ENCODE peak calls at places on chromosomes 3 and 15, in five cellular contexts. R, H, I, S and A are unnamed samples.

GRCh38 chr15:85542488-85542887 is 162.1 kb downstream of the AKAP13 start:
- DNase-seq in R (no peak), H (no peak), I (no peak), S (no peak), A (no peak)

GRCh38 chr3:147372525-147373027 is 33.8 kb downstream of the ZIC4 start:
- DNase-seq in R (no peak), H (no peak), I (no peak), S (no peak), A (no peak)

GRCh38 chr3:195261925-195262324 is 9.0 kb downstream of the XXYLT1 start:
- DNase-seq in R (no peak), H (no peak), I (no peak), S (no peak), A (no peak)

GRCh38 chr3:87167634-87168456 is 59.3 kb upstream of the CHMP2B start:
- DNase-seq in R (no peak), H (no peak), I (peak), S (peak), A (no peak)

GRCh38 chr3:195240939-195241338 is 30.0 kb downstream of the XXYLT1 start:
- DNase-seq in R (peak), H (no peak), I (no peak), S (no peak), A (peak)

GRCh38 chr15:72118400-72118978 is at the start of gene SENP8:
- DNase-seq in R (no peak), H (no peak), I (no peak), S (no peak), A (no peak)

GRCh38 chr15:92803852-92804609 is 96.1 kb upstream of the CHD2 start:
- DNase-seq in R (peak), H (peak), I (peak), S (peak), A (peak)

GRCh38 chr3:172311217-172311616 is 137.0 kb downstream of the GHSR start:
- DNase-seq in R (no peak), H (no peak), I (no peak), S (no peak), A (no peak)

GRCh38 chr3:38588995-38589937 is 60.2 kb downstream of the SCN5A start:
- DNase-seq in R (no peak), H (no peak), I (no peak), S (no peak), A (no peak)

GRCh38 chr3:71955549-71956373 is 170.8 kb upstream of the PROK2 start:
- DNase-seq in R (peak), H (no peak), I (peak), S (peak), A (peak)

GRCh38 chr3:14143826-14144225 is 19.0 kb downstream of the TMEM43 start:
- DNase-seq in R (no peak), H (no peak), I (peak), S (peak), A (no peak)

GRCh38 chr3:139491966-139492365 is 15.7 kb upstream of the RBP2 start:
- DNase-seq in R (no peak), H (no peak), I (no peak), S (no peak), A (no peak)

DNA sequence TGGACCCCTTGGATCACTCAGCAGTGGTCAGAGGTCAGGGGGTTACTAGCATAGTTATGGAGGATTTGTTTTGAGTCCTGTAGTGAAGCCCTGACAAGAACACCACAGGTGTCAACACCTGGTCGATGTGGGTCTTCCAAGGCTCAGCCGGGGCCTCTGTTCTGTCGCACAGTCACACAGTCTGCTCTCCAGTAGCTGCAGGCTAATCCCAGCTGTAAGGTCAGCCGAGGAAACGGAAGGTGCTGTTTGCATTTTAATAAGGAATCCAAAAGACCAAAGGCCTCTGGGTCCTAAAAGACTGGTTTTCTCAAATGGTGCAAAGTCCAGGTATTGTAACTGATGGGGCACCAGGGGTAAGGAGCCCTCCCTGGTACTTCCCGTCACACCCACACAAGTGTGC is 71.7 kb downstream of the RPLP1 start:
- DNase-seq in R (no peak), H (no peak), I (no peak), S (no peak), A (no peak)
- TF ChIP-seq CTCF in R (no peak), H (no peak), I (no peak), S (no peak), A (no peak)

GRCh38 chr3:32934150-32934742 is 17.2 kb upstream of the CCR4 start:
- DNase-seq in R (no peak), H (no peak), I (peak), S (peak), A (no peak)
- TF ChIP-seq CTCF in R (peak), H (peak), I (peak), S (peak), A (peak)

GRCh38 chr3:74267583-74268184 is 346.8 kb downstream of the CNTN3 start:
- DNase-seq in R (no peak), H (no peak), I (peak), S (peak), A (peak)
- TF ChIP-seq CTCF in R (peak), H (peak), I (peak), S (peak), A (peak)

DNA sequence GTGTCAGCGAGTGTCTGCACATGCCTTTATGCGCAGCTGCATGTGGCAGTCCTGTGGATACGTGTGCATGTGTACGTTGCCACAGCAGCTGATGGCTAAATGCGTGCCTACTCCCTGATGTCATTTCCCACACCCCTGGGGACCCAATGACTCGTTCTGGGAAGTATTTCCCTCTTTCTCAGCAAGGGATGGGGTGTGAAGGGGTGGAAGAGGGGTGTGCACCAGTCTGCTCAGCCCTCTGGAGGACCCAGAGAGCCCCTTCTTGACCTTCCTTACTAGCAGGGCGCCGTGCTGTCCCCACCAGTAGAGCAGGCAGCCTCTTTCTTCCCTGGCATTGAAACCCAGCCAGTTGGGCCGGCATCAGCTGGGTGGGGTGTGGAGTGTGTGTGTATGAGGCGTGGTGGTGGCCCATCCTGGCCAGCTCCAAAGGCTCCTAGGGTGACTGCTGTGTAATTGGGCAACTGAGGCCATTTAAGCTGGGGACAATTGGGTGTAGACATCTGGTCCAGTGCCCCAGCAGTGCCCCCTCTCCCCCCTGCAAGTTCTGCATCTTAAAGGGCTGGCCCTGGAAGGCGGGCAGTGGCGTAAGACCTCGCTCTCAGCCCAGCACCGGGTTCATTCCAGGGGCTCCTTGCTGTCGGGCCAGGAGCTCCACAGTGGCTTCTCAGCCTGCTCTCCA is 19.2 kb downstream of the SNX33 start:
- DNase-seq in R (no peak), H (peak), I (peak), S (peak), A (peak)
- TF ChIP-seq CTCF in R (no peak), H (no peak), I (no peak), S (no peak), A (no peak)